ENCODE peak calls at places on chromosomes 2 and 18, in six cellular contexts. E, Y, A, B, H and Z are unnamed samples.

GRCh38 chr18:45255142-45255890 is 360.0 kb upstream of the SLC14A2 start:
- DNase-seq in E (no peak), Y (no peak), A (no peak), B (no peak), H (no peak), Z (no peak)

GRCh38 chr18:8747440-8747937 is 42.1 kb downstream of the MTCL1 start:
- DNase-seq in E (no peak), Y (no peak), A (no peak), B (no peak), H (no peak), Z (no peak)

GRCh38 chr18:904135-905090 is at the start of gene ADCYAP1:
- DNase-seq in E (no peak), Y (no peak), A (peak; percentile 72), B (no peak), H (peak; percentile 85), Z (no peak)

GRCh38 chr18:25805323-25805722 is 285.1 kb downstream of the SS18 start:
- DNase-seq in E (no peak), Y (peak; percentile 21), A (no peak), B (no peak), H (no peak), Z (no peak)

GRCh38 chr2:39434233-39434897 is 2.7 kb downstream of the MAP4K3 start:
- DNase-seq in E (no peak), Y (no peak), A (no peak), B (no peak), H (no peak), Z (no peak)

GRCh38 chr18:79420033-79420745 is 24.5 kb downstream of the NFATC1 start:
- DNase-seq in E (peak; percentile 33), Y (no peak), A (no peak), B (no peak), H (peak; percentile 81), Z (peak; percentile 36)

GRCh38 chr2:177239934-177240600 is 24.5 kb downstream of the NFE2L2 start:
- DNase-seq in E (no peak), Y (peak; percentile 76), A (no peak), B (no peak), H (no peak), Z (no peak)

GRCh38 chr18:27967938-27968803 is 208.8 kb downstream of the CDH2 start:
- DNase-seq in E (no peak), Y (no peak), A (no peak), B (no peak), H (no peak), Z (no peak)

GRCh38 chr2:70785137-70785911 is 5.1 kb downstream of the FIGLA start:
- DNase-seq in E (peak; percentile 41), Y (no peak), A (peak; percentile 62), B (peak; percentile 6), H (peak; percentile 85), Z (no peak)

GRCh38 chr18:55458456-55459238 is 129.3 kb downstream of the TCF4 start:
- DNase-seq in E (no peak), Y (no peak), A (no peak), B (peak; percentile 18), H (no peak), Z (no peak)

GRCh38 chr18:77108001-77108692 is 24.4 kb downstream of the MBP start:
- DNase-seq in E (no peak), Y (peak; percentile 59), A (no peak), B (no peak), H (no peak), Z (peak; percentile 76)

GRCh38 chr18:48622911-48623431 is 84.1 kb downstream of the CTIF start:
- DNase-seq in E (no peak), Y (no peak), A (peak; percentile 70), B (no peak), H (peak; percentile 81), Z (no peak)

GRCh38 chr2:33213244-33213643 is 263.2 kb upstream of the RASGRP3 start:
- DNase-seq in E (no peak), Y (no peak), A (no peak), B (no peak), H (no peak), Z (no peak)

GRCh38 chr2:154713605-154714004 is 15.1 kb downstream of the KCNJ3 start:
- DNase-seq in E (no peak), Y (no peak), A (no peak), B (no peak), H (no peak), Z (no peak)

GRCh38 chr2:38121481-38121880 is 45.5 kb upstream of the CYP1B1 start:
- DNase-seq in E (no peak), Y (no peak), A (no peak), B (no peak), H (no peak), Z (no peak)

GRCh38 chr2:239240480-239240881 is 160.3 kb downstream of the HDAC4 start:
- DNase-seq in E (no peak), Y (no peak), A (no peak), B (no peak), H (peak; percentile 33), Z (no peak)

GRCh38 chr18:74914052-74914591 is 294.8 kb downstream of the PTGR3 start:
- DNase-seq in E (no peak), Y (no peak), A (no peak), B (no peak), H (peak; percentile 65), Z (no peak)

GRCh38 chr2:65355190-65355831 is 77.1 kb downstream of the SPRED2 start:
- DNase-seq in E (no peak), Y (peak; percentile 34), A (no peak), B (no peak), H (no peak), Z (no peak)

GRCh38 chr2:65354773-65355172 is 77.6 kb downstream of the SPRED2 start:
- DNase-seq in E (no peak), Y (no peak), A (no peak), B (no peak), H (no peak), Z (no peak)

GRCh38 chr2:65358690-65359400 is 73.6 kb downstream of the SPRED2 start:
- DNase-seq in E (no peak), Y (no peak), A (no peak), B (no peak), H (no peak), Z (no peak)

GRCh38 chr2:65357959-65358294 is 74.5 kb downstream of the SPRED2 start:
- DNase-seq in E (no peak), Y (no peak), A (no peak), B (no peak), H (no peak), Z (no peak)

GRCh38 chr2:65357095-65357958 is 75.1 kb downstream of the SPRED2 start:
- DNase-seq in E (no peak), Y (no peak), A (no peak), B (no peak), H (no peak), Z (no peak)
- H3K9ac ChIP-seq in E (no peak overlapping the region), Y (no peak overlapping the region), A (no peak overlapping the region), B (no peak overlapping the region), H (no peak overlapping the region), Z (no peak overlapping the region)

DNA sequence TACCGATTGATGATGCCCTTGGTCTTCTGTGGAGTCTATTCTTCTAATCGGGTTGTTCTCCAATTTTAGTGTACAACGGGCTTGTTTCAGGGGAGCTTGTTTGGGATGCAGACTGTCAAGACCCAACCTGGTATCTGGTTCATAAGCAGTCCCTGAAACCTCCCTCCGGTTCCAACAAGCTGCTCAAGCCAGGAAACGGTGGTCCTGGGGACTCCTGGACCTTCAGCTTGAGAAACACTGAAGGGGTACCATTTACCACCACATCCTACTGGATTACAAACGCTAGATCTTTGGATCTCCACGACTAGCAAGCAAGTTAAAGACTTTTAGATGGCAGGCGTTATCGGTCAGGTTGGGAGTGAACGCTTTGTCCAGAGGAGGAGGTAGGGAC is 2.0 kb downstream of the BCL2 start:
- DNase-seq in E (no peak), Y (no peak), A (no peak), B (no peak), H (no peak), Z (no peak)
- H3K4me1 ChIP-seq in E (peaks cover under 1% of the 10 kb centered on the region), Y (no peaks in the 10 kb centered on the region), A (no peaks in the 10 kb centered on the region), B (peaks cover 15% of the 10 kb centered on the region), H (peaks cover 4% of the 10 kb centered on the region), Z (peaks cover 16% of the 10 kb centered on the region)

DNA sequence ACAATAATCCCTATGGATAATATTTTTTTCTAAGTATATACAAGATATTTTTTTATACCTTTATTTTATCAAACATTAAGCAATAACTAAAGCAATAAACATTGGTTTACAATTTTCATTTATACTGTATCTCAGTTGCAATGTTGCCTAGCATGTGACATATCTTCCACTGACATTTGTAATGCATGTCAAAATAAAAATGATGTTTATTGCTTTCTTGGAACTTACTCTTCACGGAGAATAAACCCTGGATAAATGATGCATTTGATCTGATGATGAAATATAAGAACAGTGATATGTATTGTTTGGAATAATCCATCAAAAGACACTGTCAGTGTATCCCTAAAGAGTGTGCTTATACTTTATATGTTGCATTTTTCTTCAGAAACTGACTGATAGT is 135.7 kb downstream of the SPAG16 start:
- DNase-seq in E (no peak), Y (no peak), A (no peak), B (no peak), H (no peak), Z (no peak)
- H3K9ac ChIP-seq in E (no peak overlapping the region), Y (no peak overlapping the region), A (no peak overlapping the region), B (no peak overlapping the region), H (no peak overlapping the region), Z (no peak overlapping the region)

GRCh38 chr2:191638802-191639172 is 39.1 kb upstream of the NABP1 start:
- DNase-seq in E (no peak), Y (no peak), A (no peak), B (no peak), H (no peak), Z (no peak)
- H3K4me1 ChIP-seq in E (peaks cover 35% of the 10 kb centered on the region), Y (peaks cover 6% of the 10 kb centered on the region), A (peaks cover 8% of the 10 kb centered on the region), B (no peaks in the 10 kb centered on the region), H (peaks cover 15% of the 10 kb centered on the region), Z (peaks cover 5% of the 10 kb centered on the region)

DNA sequence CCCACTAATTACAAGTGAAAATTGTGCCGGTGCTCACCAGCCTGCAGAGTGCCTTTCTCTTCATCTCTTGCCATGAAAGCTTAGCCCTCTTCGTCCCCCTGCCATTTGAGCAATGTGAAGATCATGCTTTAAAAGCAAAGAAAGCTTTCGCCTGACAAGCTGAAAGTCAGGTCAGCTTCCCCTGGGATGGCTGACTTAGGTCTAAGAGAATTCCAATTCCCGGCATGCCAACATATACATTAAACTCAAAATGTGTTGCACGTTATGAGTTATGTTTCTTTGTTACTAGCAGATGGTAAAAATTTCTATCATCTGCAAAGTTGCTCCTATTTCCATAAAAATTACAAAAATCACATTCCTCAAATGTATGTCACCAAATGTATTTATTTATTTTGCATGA is 129.8 kb downstream of the AFF3 start:
- DNase-seq in E (no peak), Y (no peak), A (no peak), B (no peak), H (no peak), Z (no peak)
- H3K9ac ChIP-seq in E (no peak overlapping the region), Y (no peak overlapping the region), A (no peak overlapping the region), B (no peak overlapping the region), H (no peak overlapping the region), Z (no peak overlapping the region)